ENCODE peak calls at places on chromosome 5, in six cellular contexts. T is NCI-H1092; E is activated CD4-positive, alpha-beta T cell treated with anti-CD3 and anti-CD28 coated beads, Interleukin-2, amount 10 ng/mL, durations not matched to agents 7 days and 5 days; B is T-cell; M is HS-5; H is pancreas. C is an unnamed sample.

GRCh38 chr5:139574641-139575312 is 13.6 kb downstream of the UBE2D2 start:
- DNase-seq in T (no peak), E (peak; percentile 51), B (peak; percentile 29), M (no peak), H (no peak), C (peak; percentile 56)

GRCh38 chr5:38465045-38465444 is 91.4 kb downstream of the LIFR start:
- DNase-seq in T (no peak), E (no peak), B (no peak), M (no peak), H (no peak), C (no peak)

GRCh38 chr5:179415291-179416060 is 70.2 kb upstream of the ADAMTS2 start:
- DNase-seq in T (no peak), E (no peak), B (no peak), M (no peak), H (no peak), C (no peak)

GRCh38 chr5:122500245-122501086 is 188.4 kb downstream of the SNCAIP start:
- DNase-seq in T (no peak), E (no peak), B (no peak), M (peak; percentile 22), H (no peak), C (peak; percentile 84)

GRCh38 chr5:175878544-175879438 is 7.4 kb downstream of the CPLX2 start:
- DNase-seq in T (no peak), E (no peak), B (no peak), M (no peak), H (peak; percentile 57), C (peak; percentile 66)

GRCh38 chr5:149265559-149265958 is 6.1 kb upstream of the AFAP1L1 start:
- DNase-seq in T (no peak), E (no peak), B (no peak), M (no peak), H (no peak), C (peak; percentile 22)

GRCh38 chr5:142894749-142895148 is 124.6 kb downstream of the ARHGAP26 start:
- DNase-seq in T (no peak), E (no peak), B (no peak), M (no peak), H (no peak), C (no peak)

GRCh38 chr5:80275347-80275746 is 19.5 kb upstream of the SERINC5 start:
- DNase-seq in T (peak; percentile 12), E (peak; percentile 40), B (no peak), M (no peak), H (no peak), C (peak; percentile 78)

GRCh38 chr5:78574731-78575161 is 73.8 kb downstream of the LHFPL2 start:
- DNase-seq in T (no peak), E (no peak), B (no peak), M (no peak), H (no peak), C (peak; percentile 29)

GRCh38 chr5:8861764-8862163 is 684.1 kb downstream of the SEMA5A start:
- DNase-seq in T (no peak), E (no peak), B (no peak), M (no peak), H (no peak), C (no peak)

GRCh38 chr5:151251001-151251551 is 1.9 kb upstream of the GM2A start:
- DNase-seq in T (no peak), E (peak; percentile 24), B (no peak), M (no peak), H (no peak), C (peak; percentile 36)

GRCh38 chr5:78504726-78505431 is 143.7 kb downstream of the LHFPL2 start:
- DNase-seq in T (peak; percentile 66), E (no peak), B (no peak), M (peak; percentile 99), H (peak; percentile 78), C (peak; percentile 61)

GRCh38 chr5:75616961-75617660 is 5.9 kb downstream of the ANKDD1B start:
- DNase-seq in T (no peak), E (no peak), B (no peak), M (no peak), H (no peak), C (no peak)

GRCh38 chr5:13957032-13957645 is 12.7 kb upstream of the DNAH5 start:
- DNase-seq in T (peak; percentile 53), E (no peak), B (no peak), M (peak; percentile 69), H (no peak), C (peak; percentile 74)

GRCh38 chr5:35926389-35927051 is 11.9 kb downstream of the CAPSL start:
- DNase-seq in T (peak; percentile 38), E (peak; percentile 80), B (peak; percentile 63), M (peak; percentile 54), H (no peak), C (peak; percentile 73)

GRCh38 chr5:38373733-38374132 is 115.4 kb downstream of the EGFLAM start:
- DNase-seq in T (no peak), E (no peak), B (no peak), M (no peak), H (no peak), C (no peak)

GRCh38 chr5:91302335-91302734 is 80.8 kb downstream of the ARRDC3 start:
- DNase-seq in T (no peak), E (no peak), B (no peak), M (no peak), H (no peak), C (peak; percentile 33)

GRCh38 chr5:72353046-72353445 is 32.9 kb downstream of the PTCD2 start:
- DNase-seq in T (no peak), E (no peak), B (no peak), M (no peak), H (no peak), C (no peak)